ENCODE peak calls at places on chromosomes 16 and 17, in five cellular contexts. D is PC-3; Z is ovary; T is CD8-positive, alpha-beta memory T cell; H is cardiac muscle cell. O is an unnamed sample. For H3K36me3, the result is how much of the 10 kb centered on the place peaks cover.

GRCh38 chr17:36920032-36921000 is 17.0 kb upstream of the LHX1 start:
- DNase-seq in T (no peak), Z (no peak), D (peak), H (no peak), O (peak)

GRCh38 chr16:27722266-27722636 is 172.3 kb downstream of the KATNIP start:
- DNase-seq in T (no peak), Z (no peak), H (no peak), D (no peak), O (no peak)

GRCh38 chr16:81405702-81406113 is 38.9 kb upstream of the CMIP start:
- DNase-seq in Z (no peak), D (peak), T (no peak), H (peak), O (peak)

GRCh38 chr17:29024456-29024952 is 18.4 kb upstream of the PIPOX start:
- DNase-seq in T (no peak), D (no peak), H (no peak), Z (no peak), O (no peak)

GRCh38 chr16:15509593-15510520 is 75.5 kb downstream of the BMERB1 start:
- DNase-seq in D (no peak), H (peak), T (no peak), Z (no peak), O (no peak)

GRCh38 chr16:80122155-80122554 is 418.6 kb upstream of the DYNLRB2 start:
- DNase-seq in Z (peak), T (no peak), D (no peak), H (peak), O (no peak)

GRCh38 chr17:81163051-81163695 is 2.1 kb upstream of the PVALEF start:
- DNase-seq in T (no peak), H (no peak), D (no peak), Z (no peak), O (no peak)

GRCh38 chr16:80656731-80657150 is 115.9 kb downstream of the DYNLRB2 start:
- DNase-seq in D (no peak), Z (no peak), H (no peak), T (peak), O (no peak)

GRCh38 chr16:27515874-27516353 is 33.8 kb downstream of the GTF3C1 start:
- DNase-seq in H (peak), T (no peak), D (peak), Z (no peak), O (peak)

GRCh38 chr16:65289022-65289421 is 167.2 kb upstream of the CDH11 start:
- DNase-seq in D (no peak), Z (peak), T (no peak), H (no peak), O (no peak)

GRCh38 chr16:31333686-31334649 is 21.0 kb upstream of the ITGAX start:
- DNase-seq in D (peak), T (peak), Z (no peak), H (peak), O (peak)

GRCh38 chr17:56595831-56596740 is 2.6 kb downstream of the NOG start:
- DNase-seq in Z (no peak), H (no peak), D (peak), T (no peak), O (no peak)

GRCh38 chr16:29911676-29912010 is 11.4 kb downstream of the ASPHD1 start:
- DNase-seq in T (no peak), D (no peak), Z (no peak), H (no peak), O (no peak)

GRCh38 chr16:77211880-77212735 is 12.9 kb downstream of the SYCE1L start:
- DNase-seq in D (peak), T (peak), H (peak), Z (peak), O (no peak)

GRCh38 chr17:36674278-36674650 is 72.9 kb downstream of the MRM1 start:
- DNase-seq in Z (no peak), D (no peak), H (no peak), T (peak), O (no peak)

GRCh38 chr17:76271669-76272540 is 6.8 kb downstream of the UBALD2 start:
- DNase-seq in H (peak), Z (peak), D (no peak), T (peak), O (no peak)

GRCh38 chr17:50473901-50474300 is 4.8 kb upstream of the RSAD1 start:
- DNase-seq in H (no peak), T (no peak), Z (no peak), D (no peak), O (no peak)

GRCh38 chr16:9612267-9612666 is 520.8 kb downstream of the HAPSTR1 start:
- DNase-seq in D (no peak), T (no peak), H (no peak), Z (no peak), O (no peak)

GRCh38 chr16:21228473-21228872 is 5.0 kb upstream of the ANKS4B start:
- DNase-seq in D (no peak), Z (no peak), T (no peak), H (no peak), O (no peak)

GRCh38 chr16:68022278-68022727 is 729 bp downstream of the DDX28 start:
- DNase-seq in Z (no peak), D (no peak), H (no peak), T (no peak), O (no peak)

GRCh38 chr17:34401165-34401564 is 38.1 kb upstream of the CCL1 start:
- DNase-seq in D (no peak), T (no peak), H (no peak), Z (no peak), O (peak)

GRCh38 chr16:778447-778846 is 9.7 kb downstream of the RPUSD1 start:
- DNase-seq in H (no peak), D (no peak), T (no peak), Z (no peak), O (no peak)

GRCh38 chr17:57107498-57108101 is 22.6 kb downstream of the AKAP1 start:
- DNase-seq in H (no peak), D (peak), Z (no peak), T (no peak), O (peak)

GRCh38 chr16:69187387-69187890 is 475 bp downstream of the SNTB2 start:
- DNase-seq in Z (peak), D (peak), H (peak), T (peak), O (peak)

GRCh38 chr16:66927012-66927436 is 1.7 kb upstream of the RRAD start:
- DNase-seq in H (peak), Z (no peak), D (peak), T (no peak), O (peak)

DNA sequence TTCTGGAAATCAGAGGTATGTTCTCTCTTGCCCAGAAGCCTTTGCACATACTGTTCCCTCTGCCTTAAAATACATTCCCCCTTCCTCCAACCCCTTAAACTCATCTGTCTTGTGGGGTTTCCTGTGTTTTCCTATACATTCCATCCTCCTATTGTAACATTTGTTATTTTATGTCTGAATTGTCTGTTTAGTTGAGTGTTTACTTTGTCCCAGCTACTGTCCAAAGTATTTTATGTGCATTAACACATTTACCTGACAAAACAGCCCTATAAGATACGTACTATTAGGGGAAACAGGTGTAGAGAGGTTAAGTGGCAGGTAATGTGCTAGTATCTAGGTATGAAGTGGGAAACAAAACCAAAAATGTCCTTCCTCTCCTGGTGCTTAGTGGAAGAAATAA is 42.1 kb downstream of the CHCT1 start:
- DNase-seq in T (no peak), H (no peak), Z (no peak), D (no peak), O (no peak)
- H3K36me3 ChIP-seq in T (under half), H (half or more), Z (under half), D (under half), O (under half)

GRCh38 chr17:82586576-82587233 is 61.5 kb downstream of the WDR45B start:
- DNase-seq in H (no peak), T (no peak), Z (no peak), D (no peak), O (no peak)

GRCh38 chr17:82582709-82583108 is 63.2 kb downstream of the FOXK2 start:
- DNase-seq in Z (no peak), H (no peak), D (no peak), T (no peak), O (no peak)

GRCh38 chr17:82583720-82584234 is 64.2 kb downstream of the FOXK2 start:
- DNase-seq in T (peak), H (no peak), Z (no peak), D (no peak), O (no peak)

GRCh38 chr17:82577300-82577699 is 57.8 kb downstream of the FOXK2 start:
- DNase-seq in H (no peak), T (no peak), D (no peak), Z (no peak), O (no peak)

GRCh38 chr17:82582208-82582607 is 62.7 kb downstream of the FOXK2 start:
- DNase-seq in D (no peak), H (peak), T (no peak), Z (no peak), O (no peak)
- H3K36me3 ChIP-seq in D (under half), H (under half), T (under half), Z (under half), O (under half)

GRCh38 chr17:6548578-6549330 is 7.6 kb downstream of the PITPNM3 start:
- DNase-seq in Z (no peak), D (peak), H (no peak), T (no peak), O (peak)
- H3K36me3 ChIP-seq in Z (under half), D (under half), H (under half), T (under half), O (under half)

GRCh38 chr16:87028481-87029320 is 288.5 kb downstream of the C16orf95 start:
- DNase-seq in H (no peak), T (peak), Z (no peak), D (no peak), O (no peak)
- H3K36me3 ChIP-seq in H (under half), T (under half), Z (under half), D (under half), O (under half)

DNA sequence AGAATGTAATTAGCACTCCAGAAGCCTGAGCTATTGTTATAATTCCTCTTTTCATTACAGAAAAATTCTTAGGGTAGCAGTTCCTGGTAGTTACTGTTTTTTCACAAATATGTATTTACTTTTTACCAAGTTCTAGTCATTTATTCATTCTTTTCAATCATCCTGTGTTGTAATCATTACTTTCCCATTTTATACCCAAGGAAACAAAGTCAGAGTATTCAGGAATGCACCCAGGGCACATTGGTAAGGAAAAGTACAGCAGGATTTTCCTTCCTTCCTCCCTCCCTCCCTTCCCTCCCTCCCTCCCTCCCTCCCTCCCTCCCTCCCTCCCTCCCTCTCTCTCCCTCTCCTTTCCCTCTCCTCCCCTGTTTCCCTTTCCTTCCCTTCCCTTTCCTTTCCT is 115.9 kb upstream of the RBFOX1 start:
- DNase-seq in H (no peak), T (no peak), D (no peak), Z (no peak), O (no peak)
- H3K36me3 ChIP-seq in H (under half), T (under half), D (under half), Z (under half), O (under half)

GRCh38 chr17:44354582-44355309 is 8.9 kb downstream of the FAM171A2 start:
- DNase-seq in Z (peak), T (peak), H (peak), D (no peak), O (no peak)
- H3K36me3 ChIP-seq in Z (under half), T (under half), H (under half), D (under half), O (under half)

GRCh38 chr16:70572050-70572925 is 48.7 kb downstream of the SF3B3 start:
- DNase-seq in T (no peak), H (peak), Z (no peak), D (no peak), O (no peak)

GRCh38 chr16:70574595-70575271 is 51.1 kb downstream of the SF3B3 start:
- DNase-seq in T (no peak), H (no peak), D (no peak), Z (no peak), O (peak)

GRCh38 chr16:70572926-70573270 is 49.3 kb downstream of the SF3B3 start:
- DNase-seq in H (no peak), D (no peak), T (no peak), Z (no peak), O (no peak)

GRCh38 chr16:70575376-70575775 is 51.8 kb downstream of the SF3B3 start:
- DNase-seq in H (no peak), Z (no peak), D (no peak), T (no peak), O (no peak)

DNA sequence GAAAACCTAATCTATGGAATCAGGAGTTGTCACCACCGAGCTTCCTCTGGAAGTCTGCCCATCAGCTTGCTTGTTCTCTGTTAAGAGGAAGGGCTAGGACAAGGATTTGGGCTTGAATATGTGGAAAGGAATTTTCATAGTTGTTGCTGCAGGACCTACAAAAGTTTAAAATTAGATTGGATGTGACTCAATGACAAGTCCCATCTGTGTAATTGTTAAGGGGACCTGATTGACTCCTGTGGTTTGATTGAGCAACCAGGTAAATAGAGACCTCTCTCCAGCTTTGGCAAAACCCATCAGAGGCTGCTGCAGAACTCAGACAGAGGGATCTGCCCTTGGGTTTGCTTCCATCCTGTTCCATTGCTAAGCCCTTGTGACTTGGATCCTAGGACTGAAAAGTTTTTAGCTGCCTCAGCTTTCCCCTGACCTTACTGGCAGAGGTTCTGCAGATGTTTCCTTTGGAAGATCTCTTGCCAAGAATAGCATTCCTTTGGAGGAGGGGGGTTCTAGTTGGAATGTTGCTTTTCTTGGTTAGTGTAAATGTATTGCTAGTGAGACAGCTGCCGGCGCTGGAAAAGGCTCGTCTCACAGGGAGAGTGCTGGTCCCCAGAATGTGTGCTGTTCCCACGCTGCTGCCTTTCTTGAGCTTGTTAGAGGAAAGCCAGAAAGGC is 50.0 kb downstream of the SF3B3 start:
- DNase-seq in D (peak), Z (peak), H (peak), T (no peak), O (peak)
- H3K36me3 ChIP-seq in D (under half), Z (under half), H (under half), T (under half), O (under half)

GRCh38 chr17:19785854-19786253 is 37.8 kb upstream of the ALDH3A1 start:
- DNase-seq in Z (no peak), T (no peak), D (peak), H (no peak), O (no peak)

GRCh38 chr17:19791918-19792317 is 43.8 kb upstream of the ALDH3A1 start:
- DNase-seq in D (no peak), Z (no peak), H (no peak), T (no peak), O (no peak)

DNA sequence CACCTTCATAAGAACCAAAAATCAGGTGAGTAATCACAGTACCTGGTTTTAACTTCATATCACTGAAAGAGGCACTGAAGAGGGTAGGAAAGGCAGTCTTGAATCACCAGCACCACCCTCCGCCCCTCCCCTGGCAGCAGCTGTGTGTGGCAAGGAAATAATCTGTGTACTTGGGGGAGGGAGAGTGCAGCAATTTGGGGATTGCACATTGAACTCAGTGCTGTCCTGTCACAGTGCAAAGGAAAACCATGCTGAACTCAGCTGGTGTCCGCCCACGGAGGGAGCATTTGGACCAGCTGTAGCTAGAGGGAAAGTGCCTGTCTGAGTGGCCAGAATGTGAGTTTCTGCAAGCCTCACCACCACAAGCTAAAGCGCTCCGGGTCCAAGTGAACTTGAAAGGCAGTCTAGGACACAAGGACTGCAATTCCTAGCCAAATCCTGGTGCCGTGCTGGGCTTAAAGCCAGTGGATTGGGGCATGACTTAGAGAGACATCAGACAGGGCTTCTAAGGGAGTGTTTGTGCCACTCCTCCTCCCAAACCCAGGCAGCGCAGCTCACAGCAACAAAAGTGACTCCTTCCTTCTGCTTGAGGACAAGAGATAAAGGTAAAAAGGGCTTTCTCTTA is 39.7 kb upstream of the ALDH3A1 start:
- DNase-seq in D (no peak), H (peak), Z (no peak), T (no peak), O (peak)
- H3K36me3 ChIP-seq in D (under half), H (under half), Z (under half), T (under half), O (under half)

GRCh38 chr17:43517615-43518386 is 28.3 kb downstream of the ETV4 start:
- DNase-seq in T (no peak), D (peak), H (peak), Z (no peak), O (peak)

GRCh38 chr17:43517161-43517560 is 29.0 kb downstream of the ETV4 start:
- DNase-seq in D (no peak), H (no peak), T (no peak), Z (no peak), O (no peak)

GRCh38 chr17:43521389-43521788 is 24.8 kb downstream of the ETV4 start:
- DNase-seq in Z (no peak), T (no peak), H (no peak), D (no peak), O (no peak)

GRCh38 chr17:43515641-43516040 is 30.5 kb downstream of the ETV4 start:
- DNase-seq in H (peak), D (no peak), T (no peak), Z (no peak), O (no peak)
- H3K36me3 ChIP-seq in H (half or more), D (under half), T (half or more), Z (under half), O (under half)